ENCODE peak calls at places on chromosomes 1 and 21, in ten cellular contexts. One of them, this sample, is unnamed.

GRCh38 chr1:241022366-241022765 is 334.6 kb downstream of the RGS7 start:
- DNase-seq in CD8-positive, alpha-beta memory T cell: no peak
- DNase-seq in tibial artery: no peak
- DNase-seq in aorta: no peak
- DNase-seq in stomach: no peak
- DNase-seq in lower lobe of right lung: no peak
- DNase-seq in colonic mucosa: no peak
- DNase-seq in uterus: no peak
- DNase-seq in kidney: no peak
- DNase-seq in left lung: no peak
- DNase-seq in this sample: no peak

GRCh38 chr21:31872452-31873274 is at the start of gene HUNK:
- DNase-seq in CD8-positive, alpha-beta memory T cell: peak; percentile 13
- DNase-seq in stomach: no peak
- DNase-seq in lower lobe of right lung: peak; percentile 56
- DNase-seq in kidney: peak; percentile 84
- DNase-seq in colonic mucosa: peak; percentile 68
- DNase-seq in aorta: peak; percentile 78
- DNase-seq in tibial artery: no peak
- DNase-seq in left lung: peak; percentile 63
- DNase-seq in uterus: peak; percentile 34
- DNase-seq in this sample: peak; percentile 31

GRCh38 chr1:107976431-107977215 is 11.6 kb upstream of the VAV3 start:
- DNase-seq in CD8-positive, alpha-beta memory T cell: no peak
- DNase-seq in lower lobe of right lung: no peak
- DNase-seq in stomach: no peak
- DNase-seq in tibial artery: no peak
- DNase-seq in left lung: no peak
- DNase-seq in colonic mucosa: no peak
- DNase-seq in aorta: no peak
- DNase-seq in uterus: no peak
- DNase-seq in kidney: no peak
- DNase-seq in this sample: no peak

GRCh38 chr1:12769976-12770505 is 3.5 kb upstream of the PRAMEF12 start:
- DNase-seq in tibial artery: no peak
- DNase-seq in kidney: no peak
- DNase-seq in CD8-positive, alpha-beta memory T cell: no peak
- DNase-seq in colonic mucosa: no peak
- DNase-seq in aorta: no peak
- DNase-seq in uterus: no peak
- DNase-seq in lower lobe of right lung: no peak
- DNase-seq in left lung: no peak
- DNase-seq in stomach: no peak
- DNase-seq in this sample: no peak

GRCh38 chr1:18950415-18951026 is 6.0 kb downstream of the IFFO2 start:
- DNase-seq in colonic mucosa: no peak
- DNase-seq in left lung: peak; percentile 67
- DNase-seq in lower lobe of right lung: peak; percentile 74
- DNase-seq in stomach: no peak
- DNase-seq in aorta: peak; percentile 92
- DNase-seq in tibial artery: peak; percentile 92
- DNase-seq in CD8-positive, alpha-beta memory T cell: peak; percentile 37
- DNase-seq in uterus: peak; percentile 48
- DNase-seq in kidney: peak; percentile 89
- DNase-seq in this sample: peak; percentile 75

GRCh38 chr21:36184561-36184960 is 27.9 kb downstream of the DOP1B start:
- DNase-seq in left lung: no peak
- DNase-seq in stomach: no peak
- DNase-seq in lower lobe of right lung: no peak
- DNase-seq in CD8-positive, alpha-beta memory T cell: no peak
- DNase-seq in colonic mucosa: no peak
- DNase-seq in aorta: peak; percentile 59
- DNase-seq in tibial artery: no peak
- DNase-seq in uterus: no peak
- DNase-seq in kidney: peak; percentile 43
- DNase-seq in this sample: no peak

GRCh38 chr21:38352536-38353219 is 95.9 kb downstream of the KCNJ15 start:
- DNase-seq in stomach: peak; percentile 79
- DNase-seq in uterus: no peak
- DNase-seq in left lung: peak; percentile 70
- DNase-seq in tibial artery: peak; percentile 85
- DNase-seq in CD8-positive, alpha-beta memory T cell: no peak
- DNase-seq in aorta: peak; percentile 83
- DNase-seq in colonic mucosa: peak; percentile 59
- DNase-seq in kidney: no peak
- DNase-seq in lower lobe of right lung: peak; percentile 61
- DNase-seq in this sample: peak; percentile 57

GRCh38 chr1:154320882-154321608 is at the start of gene AQP10:
- DNase-seq in colonic mucosa: no peak
- DNase-seq in kidney: no peak
- DNase-seq in aorta: no peak
- DNase-seq in left lung: no peak
- DNase-seq in lower lobe of right lung: no peak
- DNase-seq in stomach: peak; percentile 43
- DNase-seq in tibial artery: no peak
- DNase-seq in uterus: no peak
- DNase-seq in CD8-positive, alpha-beta memory T cell: no peak
- DNase-seq in this sample: peak; percentile 23

GRCh38 chr1:91866425-91866824 is 19.5 kb downstream of the TGFBR3 start:
- DNase-seq in lower lobe of right lung: no peak
- DNase-seq in left lung: no peak
- DNase-seq in uterus: no peak
- DNase-seq in tibial artery: no peak
- DNase-seq in aorta: no peak
- DNase-seq in stomach: no peak
- DNase-seq in kidney: no peak
- DNase-seq in CD8-positive, alpha-beta memory T cell: no peak
- DNase-seq in colonic mucosa: no peak
- DNase-seq in this sample: no peak

GRCh38 chr1:100184536-100184935 is 6.5 kb upstream of the LRRC39 start:
- DNase-seq in aorta: no peak
- DNase-seq in lower lobe of right lung: no peak
- DNase-seq in uterus: no peak
- DNase-seq in left lung: no peak
- DNase-seq in stomach: no peak
- DNase-seq in kidney: no peak
- DNase-seq in CD8-positive, alpha-beta memory T cell: no peak
- DNase-seq in tibial artery: no peak
- DNase-seq in colonic mucosa: no peak
- DNase-seq in this sample: no peak

GRCh38 chr1:2499986-2500596 is 24.0 kb downstream of the PLCH2 start:
- DNase-seq in aorta: no peak
- DNase-seq in colonic mucosa: no peak
- DNase-seq in kidney: no peak
- DNase-seq in uterus: no peak
- DNase-seq in lower lobe of right lung: no peak
- DNase-seq in CD8-positive, alpha-beta memory T cell: no peak
- DNase-seq in tibial artery: no peak
- DNase-seq in stomach: no peak
- DNase-seq in left lung: no peak
- DNase-seq in this sample: no peak

GRCh38 chr1:32274646-32275340 is 17.1 kb upstream of the HDAC1 start:
- DNase-seq in left lung: no peak
- DNase-seq in CD8-positive, alpha-beta memory T cell: no peak
- DNase-seq in colonic mucosa: no peak
- DNase-seq in uterus: no peak
- DNase-seq in tibial artery: no peak
- DNase-seq in kidney: no peak
- DNase-seq in stomach: no peak
- DNase-seq in aorta: no peak
- DNase-seq in lower lobe of right lung: no peak
- DNase-seq in this sample: no peak

GRCh38 chr1:202140833-202141232 is 3.7 kb downstream of the ARL8A start:
- DNase-seq in lower lobe of right lung: no peak
- DNase-seq in CD8-positive, alpha-beta memory T cell: no peak
- DNase-seq in colonic mucosa: no peak
- DNase-seq in stomach: no peak
- DNase-seq in aorta: no peak
- DNase-seq in kidney: no peak
- DNase-seq in left lung: no peak
- DNase-seq in tibial artery: no peak
- DNase-seq in uterus: no peak
- DNase-seq in this sample: no peak

GRCh38 chr1:108678696-108679095 is 13.4 kb upstream of the PRPF38B start:
- DNase-seq in left lung: no peak
- DNase-seq in CD8-positive, alpha-beta memory T cell: no peak
- DNase-seq in aorta: no peak
- DNase-seq in kidney: no peak
- DNase-seq in stomach: no peak
- DNase-seq in tibial artery: no peak
- DNase-seq in uterus: no peak
- DNase-seq in colonic mucosa: no peak
- DNase-seq in lower lobe of right lung: no peak
- DNase-seq in this sample: no peak

GRCh38 chr1:204991342-204991844 is 51.6 kb upstream of the CNTN2 start:
- DNase-seq in CD8-positive, alpha-beta memory T cell: no peak
- DNase-seq in aorta: no peak
- DNase-seq in colonic mucosa: no peak
- DNase-seq in uterus: no peak
- DNase-seq in tibial artery: no peak
- DNase-seq in lower lobe of right lung: no peak
- DNase-seq in left lung: no peak
- DNase-seq in kidney: no peak
- DNase-seq in stomach: no peak
- DNase-seq in this sample: no peak

GRCh38 chr1:15960808-15961207 is 15.1 kb downstream of the ZBTB17 start:
- DNase-seq in CD8-positive, alpha-beta memory T cell: no peak
- DNase-seq in kidney: no peak
- DNase-seq in uterus: no peak
- DNase-seq in lower lobe of right lung: no peak
- DNase-seq in colonic mucosa: no peak
- DNase-seq in tibial artery: no peak
- DNase-seq in left lung: no peak
- DNase-seq in stomach: no peak
- DNase-seq in aorta: no peak
- DNase-seq in this sample: no peak

GRCh38 chr1:15963363-15963967 is 12.4 kb downstream of the ZBTB17 start:
- DNase-seq in CD8-positive, alpha-beta memory T cell: no peak
- DNase-seq in tibial artery: no peak
- DNase-seq in aorta: no peak
- DNase-seq in uterus: no peak
- DNase-seq in stomach: no peak
- DNase-seq in left lung: no peak
- DNase-seq in colonic mucosa: no peak
- DNase-seq in lower lobe of right lung: no peak
- DNase-seq in kidney: no peak
- DNase-seq in this sample: no peak

GRCh38 chr1:15961492-15961891 is 14.4 kb downstream of the ZBTB17 start:
- DNase-seq in lower lobe of right lung: no peak
- DNase-seq in stomach: no peak
- DNase-seq in colonic mucosa: no peak
- DNase-seq in left lung: no peak
- DNase-seq in tibial artery: no peak
- DNase-seq in kidney: no peak
- DNase-seq in aorta: no peak
- DNase-seq in uterus: no peak
- DNase-seq in CD8-positive, alpha-beta memory T cell: no peak
- DNase-seq in this sample: no peak

GRCh38 chr1:15962671-15963362 is 13.1 kb downstream of the ZBTB17 start:
- DNase-seq in tibial artery: no peak
- DNase-seq in CD8-positive, alpha-beta memory T cell: no peak
- DNase-seq in stomach: no peak
- DNase-seq in kidney: no peak
- DNase-seq in aorta: no peak
- DNase-seq in colonic mucosa: no peak
- DNase-seq in lower lobe of right lung: no peak
- DNase-seq in left lung: no peak
- DNase-seq in uterus: no peak
- DNase-seq in this sample: no peak

GRCh38 chr1:15962176-15962575 is 13.7 kb downstream of the ZBTB17 start:
- DNase-seq in lower lobe of right lung: no peak
- DNase-seq in left lung: no peak
- DNase-seq in aorta: no peak
- DNase-seq in CD8-positive, alpha-beta memory T cell: no peak
- DNase-seq in kidney: no peak
- DNase-seq in tibial artery: no peak
- DNase-seq in stomach: no peak
- DNase-seq in colonic mucosa: no peak
- DNase-seq in uterus: no peak
- DNase-seq in this sample: no peak
- H3K27ac ChIP-seq in lower lobe of right lung: no peak overlapping the region
- H3K27ac ChIP-seq in left lung: no peak overlapping the region
- H3K27ac ChIP-seq in aorta: no peak overlapping the region
- H3K27ac ChIP-seq in CD8-positive, alpha-beta memory T cell: no peak overlapping the region
- H3K27ac ChIP-seq in kidney: no peak overlapping the region
- H3K27ac ChIP-seq in tibial artery: no peak overlapping the region
- H3K27ac ChIP-seq in stomach: no peak overlapping the region
- H3K27ac ChIP-seq in colonic mucosa: no peak overlapping the region
- H3K27ac ChIP-seq in uterus: no peak overlapping the region
- H3K27ac ChIP-seq in this sample: no peak overlapping the region

GRCh38 chr1:200372095-200372884 is 37.5 kb downstream of the ZNF281 start:
- DNase-seq in stomach: no peak
- DNase-seq in aorta: no peak
- DNase-seq in tibial artery: no peak
- DNase-seq in lower lobe of right lung: no peak
- DNase-seq in left lung: no peak
- DNase-seq in CD8-positive, alpha-beta memory T cell: no peak
- DNase-seq in colonic mucosa: no peak
- DNase-seq in uterus: no peak
- DNase-seq in kidney: no peak
- DNase-seq in this sample: no peak
- H3K4me1 ChIP-seq in stomach: peaks cover 4% of the 10 kb centered on the region
- H3K4me1 ChIP-seq in aorta: no peaks in the 10 kb centered on the region
- H3K4me1 ChIP-seq in tibial artery: no peaks in the 10 kb centered on the region
- H3K4me1 ChIP-seq in lower lobe of right lung: peaks cover 4% of the 10 kb centered on the region
- H3K4me1 ChIP-seq in left lung: no peaks in the 10 kb centered on the region
- H3K4me1 ChIP-seq in CD8-positive, alpha-beta memory T cell: no peaks in the 10 kb centered on the region
- H3K4me1 ChIP-seq in colonic mucosa: no peaks in the 10 kb centered on the region
- H3K4me1 ChIP-seq in uterus: no peaks in the 10 kb centered on the region
- H3K4me1 ChIP-seq in kidney: no peaks in the 10 kb centered on the region
- H3K4me1 ChIP-seq in this sample: peaks cover 2% of the 10 kb centered on the region

GRCh38 chr1:9361630-9362256 is 69.0 kb downstream of the SPSB1 start:
- DNase-seq in left lung: no peak
- DNase-seq in colonic mucosa: no peak
- DNase-seq in uterus: no peak
- DNase-seq in aorta: no peak
- DNase-seq in stomach: no peak
- DNase-seq in CD8-positive, alpha-beta memory T cell: no peak
- DNase-seq in tibial artery: no peak
- DNase-seq in lower lobe of right lung: no peak
- DNase-seq in kidney: no peak
- DNase-seq in this sample: no peak
- H3K27ac ChIP-seq in left lung: no peak overlapping the region
- H3K27ac ChIP-seq in colonic mucosa: no peak overlapping the region
- H3K27ac ChIP-seq in uterus: peak overlapping the region; percentile 58
- H3K27ac ChIP-seq in aorta: peak overlapping the region; percentile 11
- H3K27ac ChIP-seq in stomach: no peak overlapping the region
- H3K27ac ChIP-seq in CD8-positive, alpha-beta memory T cell: no peak overlapping the region
- H3K27ac ChIP-seq in tibial artery: peak overlapping the region; percentile 62
- H3K27ac ChIP-seq in lower lobe of right lung: no peak overlapping the region
- H3K27ac ChIP-seq in kidney: no peak overlapping the region
- H3K27ac ChIP-seq in this sample: no peak overlapping the region

DNA sequence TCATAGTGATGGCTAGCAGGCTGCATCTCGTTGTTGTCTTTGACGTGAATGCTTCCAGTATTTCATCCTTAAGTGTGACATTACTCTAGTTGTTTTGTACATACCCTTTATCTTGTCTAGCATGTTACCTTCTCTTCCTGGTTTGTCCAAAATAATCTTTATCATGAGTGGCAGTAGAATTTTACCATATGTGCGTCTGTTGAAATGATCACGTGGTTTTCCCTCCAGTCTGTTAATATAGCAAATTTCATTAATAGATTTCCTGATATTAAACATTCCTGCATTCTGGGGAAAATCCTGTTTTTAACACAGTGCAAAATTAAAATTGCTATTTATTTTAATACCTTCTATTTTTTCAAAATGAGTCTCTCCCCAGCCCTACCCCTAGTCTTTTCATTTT is 15.6 kb downstream of the ADARB1 start:
- DNase-seq in aorta: no peak
- DNase-seq in uterus: no peak
- DNase-seq in kidney: no peak
- DNase-seq in colonic mucosa: no peak
- DNase-seq in lower lobe of right lung: no peak
- DNase-seq in tibial artery: no peak
- DNase-seq in stomach: no peak
- DNase-seq in left lung: no peak
- DNase-seq in CD8-positive, alpha-beta memory T cell: no peak
- DNase-seq in this sample: no peak
- H3K4me1 ChIP-seq in aorta: peaks cover 6% of the 10 kb centered on the region
- H3K4me1 ChIP-seq in uterus: peaks cover 7% of the 10 kb centered on the region
- H3K4me1 ChIP-seq in kidney: peaks cover 10% of the 10 kb centered on the region
- H3K4me1 ChIP-seq in colonic mucosa: no peaks in the 10 kb centered on the region
- H3K4me1 ChIP-seq in lower lobe of right lung: peaks cover 70% of the 10 kb centered on the region
- H3K4me1 ChIP-seq in tibial artery: no peaks in the 10 kb centered on the region
- H3K4me1 ChIP-seq in stomach: peaks cover 10% of the 10 kb centered on the region
- H3K4me1 ChIP-seq in left lung: peaks cover 12% of the 10 kb centered on the region
- H3K4me1 ChIP-seq in CD8-positive, alpha-beta memory T cell: peaks cover 60% of the 10 kb centered on the region
- H3K4me1 ChIP-seq in this sample: peaks cover 15% of the 10 kb centered on the region

This sample was measured in right cardiac atrium.